ENCODE peak calls at places on chromosomes 3 and 15, in eight cellular contexts. J, Z, R, X, H, Y, N and K are unnamed samples. For H3K27me3, the result is how much of the 10 kb centered on the place peaks cover.

GRCh38 chr3:185696039-185696438 is 109.9 kb downstream of the SENP2 start:
- DNase-seq in H (no peak), J (no peak), N (no peak), Y (no peak), R (no peak), Z (no peak), X (no peak), K (no peak)

GRCh38 chr15:41291065-41291631 is 41.2 kb downstream of the OIP5 start:
- DNase-seq in J (peak), Z (no peak), X (no peak), H (no peak), Y (no peak), R (no peak), N (no peak), K (no peak)

GRCh38 chr3:71258526-71258925 is 325.0 kb downstream of the FOXP1 start:
- DNase-seq in X (no peak), Z (no peak), J (no peak), R (no peak), H (no peak), Y (no peak), N (no peak), K (no peak)

GRCh38 chr3:111829023-111829422 is 30.0 kb upstream of the PHLDB2 start:
- DNase-seq in N (no peak), Y (no peak), J (no peak), H (no peak), X (no peak), Z (peak), R (no peak), K (no peak)

GRCh38 chr15:41495736-41496599 is 2.3 kb downstream of the ITPKA start:
- DNase-seq in X (no peak), Z (no peak), N (no peak), Y (no peak), J (peak), R (no peak), H (peak), K (no peak)

GRCh38 chr15:48627260-48627969 is 18.1 kb downstream of the FBN1 start:
- DNase-seq in Y (no peak), X (no peak), Z (peak), R (no peak), H (no peak), J (no peak), N (no peak), K (no peak)

GRCh38 chr3:63986147-63986546 is 37.1 kb downstream of the PSMD6 start:
- DNase-seq in X (no peak), R (no peak), H (no peak), Y (no peak), Z (no peak), N (no peak), J (no peak), K (no peak)

GRCh38 chr3:12897537-12898289 is 56.3 kb upstream of the RPL32 start:
- DNase-seq in Z (no peak), X (peak), J (no peak), Y (no peak), R (no peak), N (peak), H (no peak), K (no peak)

GRCh38 chr3:124266517-124266916 is 274.6 kb upstream of the ROPN1 start:
- DNase-seq in J (peak), H (no peak), Z (no peak), N (no peak), X (no peak), Y (no peak), R (no peak), K (no peak)

GRCh38 chr15:96343529-96344072 is 13.1 kb downstream of the NR2F2 start:
- DNase-seq in R (no peak), N (no peak), Z (no peak), J (no peak), H (no peak), Y (no peak), X (no peak), K (no peak)

GRCh38 chr3:179438836-179439235 is 12.4 kb downstream of the GNB4 start:
- DNase-seq in R (no peak), N (no peak), Z (no peak), Y (no peak), H (no peak), J (no peak), X (no peak), K (no peak)

GRCh38 chr3:58178528-58179234 is 32.1 kb downstream of the DNASE1L3 start:
- DNase-seq in Z (no peak), Y (no peak), H (no peak), N (no peak), X (no peak), J (no peak), R (no peak), K (no peak)

GRCh38 chr15:90291679-90292356 is 26.3 kb downstream of the NGRN start:
- DNase-seq in R (no peak), H (peak), Z (no peak), Y (peak), X (no peak), J (peak), N (no peak), K (no peak)

GRCh38 chr3:32817195-32817560 is 619 bp upstream of the TRIM71 start:
- DNase-seq in Y (no peak), H (no peak), N (no peak), Z (no peak), J (no peak), R (no peak), X (peak), K (no peak)

GRCh38 chr15:31338879-31339557 is 12.4 kb downstream of the KLF13 start:
- DNase-seq in R (peak), H (peak), X (no peak), Z (peak), J (peak), N (peak), Y (peak), K (peak)

GRCh38 chr15:67101981-67102929 is 36.9 kb downstream of the SMAD3 start:
- DNase-seq in R (no peak), Y (no peak), Z (peak), J (no peak), X (no peak), H (no peak), N (no peak), K (no peak)

GRCh38 chr3:71497367-71497925 is 86.1 kb downstream of the FOXP1 start:
- DNase-seq in X (no peak), J (no peak), Y (peak), H (no peak), N (no peak), R (no peak), Z (no peak), K (no peak)

GRCh38 chr15:66714543-66714981 is 12.5 kb downstream of the SMAD6 start:
- DNase-seq in N (peak), H (no peak), R (no peak), J (no peak), Z (peak), X (no peak), Y (no peak), K (no peak)

GRCh38 chr3:172607305-172608121 is 84.3 kb upstream of the TNFSF10 start:
- DNase-seq in H (no peak), X (no peak), Z (peak), Y (no peak), N (no peak), R (no peak), J (no peak), K (peak)

GRCh38 chr3:105746226-105746996 is 122.4 kb downstream of the CBLB start:
- DNase-seq in Y (no peak), R (no peak), J (no peak), N (no peak), H (no peak), Z (peak), X (no peak), K (no peak)

GRCh38 chr3:41234823-41235722 is 35.8 kb downstream of the CTNNB1 start:
- DNase-seq in J (no peak), H (no peak), R (no peak), Z (peak), X (no peak), N (no peak), Y (no peak), K (no peak)

GRCh38 chr15:52502608-52503007 is 26.1 kb downstream of the MYO5A start:
- DNase-seq in R (no peak), N (no peak), H (no peak), X (no peak), Y (no peak), Z (no peak), J (no peak), K (no peak)

GRCh38 chr15:88695046-88695445 is 56.2 kb downstream of the ISG20 start:
- DNase-seq in R (no peak), Z (no peak), Y (no peak), N (no peak), H (no peak), X (no peak), J (no peak), K (no peak)

GRCh38 chr3:191296041-191296541 is 33.1 kb upstream of the CCDC50 start:
- DNase-seq in R (no peak), X (no peak), N (no peak), Z (no peak), H (no peak), J (no peak), Y (no peak), K (no peak)
- H3K27ac ChIP-seq in R (no peak), X (no peak), N (no peak), Z (no peak), H (no peak), J (no peak), Y (no peak), K (no peak)

DNA sequence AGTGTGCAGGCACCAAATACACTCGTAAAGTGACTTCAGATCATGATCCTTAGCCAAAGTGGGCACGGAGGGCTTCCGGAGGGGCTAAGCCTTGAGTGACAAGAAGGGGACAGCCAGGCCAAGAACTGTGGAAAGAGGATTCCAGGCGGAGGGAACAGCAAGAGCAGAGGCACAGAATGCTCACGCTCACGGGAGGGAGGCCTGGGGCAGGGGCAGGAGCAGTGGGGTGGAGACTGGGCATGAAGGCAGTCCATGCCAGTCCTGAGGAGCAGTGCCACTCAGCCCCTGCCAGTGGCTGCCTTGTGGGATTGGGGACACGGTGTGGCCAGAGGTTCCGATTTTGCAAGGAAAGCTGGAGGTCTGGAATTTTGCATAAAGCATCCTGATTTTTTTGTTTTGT is 36.0 kb downstream of the DNAJB8 start:
- DNase-seq in Y (no peak), N (no peak), X (peak), R (no peak), Z (no peak), H (no peak), J (no peak), K (no peak)
- H3K27me3 ChIP-seq in Y (under half), N (under half), X (half or more), R (under half), Z (half or more), H (under half), J (under half), K (under half)

GRCh38 chr15:75042730-75043508 is 19.5 kb downstream of the PPCDC start:
- DNase-seq in X (peak), R (peak), H (peak), Z (peak), J (peak), N (peak), Y (peak), K (no peak)

GRCh38 chr15:75045332-75046015 is 22.1 kb downstream of the PPCDC start:
- DNase-seq in H (no peak), Z (no peak), X (no peak), R (no peak), N (peak), Y (no peak), J (no peak), K (no peak)

GRCh38 chr15:75044258-75044878 is 21.0 kb downstream of the PPCDC start:
- DNase-seq in J (no peak), Z (no peak), R (no peak), Y (no peak), H (no peak), X (no peak), N (no peak), K (no peak)

GRCh38 chr15:75038948-75039533 is 15.7 kb downstream of the PPCDC start:
- DNase-seq in N (no peak), R (no peak), Y (no peak), J (no peak), H (no peak), X (no peak), Z (no peak), K (no peak)

DNA sequence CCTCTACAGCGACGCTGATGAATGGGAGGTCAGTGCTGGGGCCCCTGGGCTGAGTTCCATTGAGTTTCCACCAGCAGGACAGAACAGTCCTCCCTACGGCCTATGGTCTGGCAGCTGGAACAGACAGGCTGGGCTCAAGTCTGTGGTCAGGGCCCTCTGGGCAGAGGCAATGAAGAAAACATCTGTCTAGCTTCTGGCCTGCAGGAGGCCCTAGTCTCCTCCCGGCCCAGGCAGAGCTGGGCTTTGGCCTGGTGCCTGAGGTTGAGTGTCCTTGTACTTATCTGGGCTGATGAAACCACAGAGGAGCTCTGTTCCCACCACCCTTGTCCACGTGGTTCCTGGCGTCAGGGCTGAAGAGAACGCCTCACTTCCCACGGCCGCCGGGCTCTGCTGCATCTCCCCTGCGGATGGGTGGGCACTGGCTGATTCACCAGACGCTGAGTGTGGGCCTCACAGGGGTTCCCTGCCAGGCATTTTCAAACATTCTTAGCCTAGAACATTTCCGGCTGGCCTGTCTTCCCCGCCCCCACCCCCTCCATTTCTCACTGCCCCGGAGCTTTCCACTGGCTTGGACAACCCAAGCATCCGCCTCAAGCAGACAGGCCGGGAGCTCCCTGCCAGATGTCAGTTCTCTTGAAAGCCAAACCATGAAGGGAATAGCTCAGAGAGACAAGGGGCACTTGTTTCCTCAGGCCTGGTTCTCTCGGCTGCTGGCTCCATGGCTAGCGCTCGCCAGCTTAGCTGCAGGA is 20.3 kb downstream of the PPCDC start:
- DNase-seq in J (peak), Y (peak), H (peak), X (peak), R (peak), Z (peak), N (peak), K (peak)
- TF ChIP-seq CTCF in J (peak), Y (peak), H (peak), X (peak), R (peak), Z (peak), N (peak), K (peak)

GRCh38 chr3:42514876-42515275 is 12.4 kb downstream of the VIPR1 start:
- DNase-seq in J (no peak), R (no peak), H (no peak), X (no peak), N (no peak), Y (no peak), Z (no peak), K (no peak)
- H3K27ac ChIP-seq in J (no peak), R (no peak), H (no peak), X (peak), N (peak), Y (no peak), Z (no peak), K (no peak)